ENCODE peak calls at places on chromosomes 2 and 18, in seven cellular contexts. One of them, this sample, is unnamed.

GRCh38 chr18:37266290-37266689 is 299.3 kb downstream of the CELF4 start:
- DNase-seq in fibroblast of lung: no peak
- DNase-seq in mammary epithelial cell: no peak
- DNase-seq in GM23248: no peak
- DNase-seq in PC-3: no peak
- DNase-seq in MM.1S: no peak
- DNase-seq in HepG2: no peak
- DNase-seq in this sample: peak

GRCh38 chr18:53771664-53772063 is 452.8 kb downstream of the MBD2 start:
- DNase-seq in PC-3: no peak
- DNase-seq in MM.1S: no peak
- DNase-seq in GM23248: no peak
- DNase-seq in fibroblast of lung: no peak
- DNase-seq in mammary epithelial cell: no peak
- DNase-seq in HepG2: no peak
- DNase-seq in this sample: no peak

GRCh38 chr2:217943379-217944321 is 59.1 kb downstream of the TNS1 start:
- DNase-seq in MM.1S: no peak
- DNase-seq in HepG2: peak
- DNase-seq in fibroblast of lung: peak
- DNase-seq in GM23248: peak
- DNase-seq in mammary epithelial cell: no peak
- DNase-seq in PC-3: no peak
- DNase-seq in this sample: peak

GRCh38 chr2:55087930-55088329 is 37.7 kb upstream of the RTN4 start:
- DNase-seq in fibroblast of lung: no peak
- DNase-seq in PC-3: no peak
- DNase-seq in HepG2: no peak
- DNase-seq in MM.1S: no peak
- DNase-seq in mammary epithelial cell: no peak
- DNase-seq in GM23248: no peak
- DNase-seq in this sample: no peak

GRCh38 chr2:50746526-50746925 is 285.4 kb downstream of the NRXN1 start:
- DNase-seq in MM.1S: peak
- DNase-seq in fibroblast of lung: peak
- DNase-seq in GM23248: peak
- DNase-seq in PC-3: peak
- DNase-seq in mammary epithelial cell: peak
- DNase-seq in HepG2: peak
- DNase-seq in this sample: no peak

GRCh38 chr18:77857926-77858325 is 608.3 kb downstream of the GALR1 start:
- DNase-seq in fibroblast of lung: no peak
- DNase-seq in mammary epithelial cell: no peak
- DNase-seq in GM23248: no peak
- DNase-seq in HepG2: no peak
- DNase-seq in MM.1S: no peak
- DNase-seq in PC-3: no peak
- DNase-seq in this sample: no peak

GRCh38 chr18:44852818-44853217 is 172.1 kb downstream of the SETBP1 start:
- DNase-seq in MM.1S: peak
- DNase-seq in fibroblast of lung: no peak
- DNase-seq in GM23248: no peak
- DNase-seq in PC-3: no peak
- DNase-seq in mammary epithelial cell: no peak
- DNase-seq in HepG2: no peak
- DNase-seq in this sample: no peak

GRCh38 chr18:76981388-76981968 is 151.1 kb downstream of the MBP start:
- DNase-seq in mammary epithelial cell: no peak
- DNase-seq in HepG2: no peak
- DNase-seq in GM23248: no peak
- DNase-seq in fibroblast of lung: peak
- DNase-seq in MM.1S: no peak
- DNase-seq in PC-3: no peak
- DNase-seq in this sample: peak

GRCh38 chr2:239179851-239180371 is 220.9 kb downstream of the HDAC4 start:
- DNase-seq in HepG2: no peak
- DNase-seq in GM23248: no peak
- DNase-seq in PC-3: no peak
- DNase-seq in fibroblast of lung: no peak
- DNase-seq in mammary epithelial cell: no peak
- DNase-seq in MM.1S: no peak
- DNase-seq in this sample: no peak

GRCh38 chr2:191410646-191411436 is 165.6 kb downstream of the MYO1B start:
- DNase-seq in mammary epithelial cell: no peak
- DNase-seq in MM.1S: no peak
- DNase-seq in HepG2: no peak
- DNase-seq in PC-3: peak
- DNase-seq in fibroblast of lung: peak
- DNase-seq in GM23248: no peak
- DNase-seq in this sample: no peak

GRCh38 chr2:95271381-95271971 is 2.8 kb upstream of the PROM2 start:
- DNase-seq in MM.1S: no peak
- DNase-seq in HepG2: no peak
- DNase-seq in mammary epithelial cell: no peak
- DNase-seq in PC-3: no peak
- DNase-seq in fibroblast of lung: no peak
- DNase-seq in GM23248: no peak
- DNase-seq in this sample: no peak

GRCh38 chr2:71317060-71317459 is 14.5 kb upstream of the ZNF638 start:
- DNase-seq in HepG2: no peak
- DNase-seq in mammary epithelial cell: no peak
- DNase-seq in PC-3: no peak
- DNase-seq in MM.1S: no peak
- DNase-seq in fibroblast of lung: no peak
- DNase-seq in GM23248: no peak
- DNase-seq in this sample: no peak

GRCh38 chr2:25928668-25929067 is 50.4 kb upstream of the ASXL2 start:
- DNase-seq in mammary epithelial cell: no peak
- DNase-seq in fibroblast of lung: no peak
- DNase-seq in MM.1S: no peak
- DNase-seq in HepG2: no peak
- DNase-seq in GM23248: no peak
- DNase-seq in PC-3: no peak
- DNase-seq in this sample: no peak

GRCh38 chr2:38405917-38406596 is 29.0 kb upstream of the ATL2 start:
- DNase-seq in GM23248: no peak
- DNase-seq in fibroblast of lung: no peak
- DNase-seq in PC-3: no peak
- DNase-seq in HepG2: peak
- DNase-seq in MM.1S: no peak
- DNase-seq in mammary epithelial cell: no peak
- DNase-seq in this sample: no peak

GRCh38 chr18:13376298-13376840 is 157.8 kb downstream of the LDLRAD4 start:
- DNase-seq in fibroblast of lung: no peak
- DNase-seq in PC-3: no peak
- DNase-seq in MM.1S: no peak
- DNase-seq in GM23248: no peak
- DNase-seq in HepG2: no peak
- DNase-seq in mammary epithelial cell: no peak
- DNase-seq in this sample: no peak

GRCh38 chr2:169925968-169926367 is 98.7 kb downstream of the UBR3 start:
- DNase-seq in GM23248: no peak
- DNase-seq in PC-3: no peak
- DNase-seq in mammary epithelial cell: no peak
- DNase-seq in fibroblast of lung: no peak
- DNase-seq in HepG2: no peak
- DNase-seq in MM.1S: no peak
- DNase-seq in this sample: no peak

GRCh38 chr18:8982416-8983183 is 119.9 kb upstream of the NDUFV2 start:
- DNase-seq in HepG2: peak
- DNase-seq in MM.1S: peak
- DNase-seq in PC-3: peak
- DNase-seq in fibroblast of lung: peak
- DNase-seq in mammary epithelial cell: peak
- DNase-seq in GM23248: peak
- DNase-seq in this sample: no peak

GRCh38 chr2:62569907-62570793 is 64.2 kb upstream of the TMEM17 start:
- DNase-seq in GM23248: no peak
- DNase-seq in mammary epithelial cell: no peak
- DNase-seq in fibroblast of lung: no peak
- DNase-seq in PC-3: no peak
- DNase-seq in MM.1S: no peak
- DNase-seq in HepG2: peak
- DNase-seq in this sample: no peak

GRCh38 chr2:62568983-62569837 is 63.2 kb upstream of the TMEM17 start:
- DNase-seq in mammary epithelial cell: peak
- DNase-seq in MM.1S: no peak
- DNase-seq in HepG2: peak
- DNase-seq in GM23248: no peak
- DNase-seq in PC-3: peak
- DNase-seq in fibroblast of lung: no peak
- DNase-seq in this sample: no peak

GRCh38 chr2:62568074-62568473 is 62.1 kb upstream of the TMEM17 start:
- DNase-seq in MM.1S: no peak
- DNase-seq in HepG2: no peak
- DNase-seq in GM23248: no peak
- DNase-seq in PC-3: no peak
- DNase-seq in mammary epithelial cell: no peak
- DNase-seq in fibroblast of lung: no peak
- DNase-seq in this sample: no peak

GRCh38 chr2:62573137-62573731 is 67.2 kb upstream of the TMEM17 start:
- DNase-seq in MM.1S: no peak
- DNase-seq in fibroblast of lung: no peak
- DNase-seq in PC-3: no peak
- DNase-seq in mammary epithelial cell: no peak
- DNase-seq in HepG2: no peak
- DNase-seq in GM23248: no peak
- DNase-seq in this sample: no peak

GRCh38 chr2:62570861-62571698 is 65.1 kb upstream of the TMEM17 start:
- DNase-seq in HepG2: no peak
- DNase-seq in GM23248: peak
- DNase-seq in MM.1S: no peak
- DNase-seq in mammary epithelial cell: no peak
- DNase-seq in PC-3: no peak
- DNase-seq in fibroblast of lung: no peak
- DNase-seq in this sample: peak
- TF ChIP-seq EZH2 in HepG2: no peak
- TF ChIP-seq EZH2 in GM23248: no peak
- TF ChIP-seq EZH2 in MM.1S: no peak
- TF ChIP-seq EZH2 in mammary epithelial cell: no peak
- TF ChIP-seq EZH2 in PC-3: no peak
- TF ChIP-seq EZH2 in fibroblast of lung: no peak
- TF ChIP-seq EZH2 in this sample: no peak

DNA sequence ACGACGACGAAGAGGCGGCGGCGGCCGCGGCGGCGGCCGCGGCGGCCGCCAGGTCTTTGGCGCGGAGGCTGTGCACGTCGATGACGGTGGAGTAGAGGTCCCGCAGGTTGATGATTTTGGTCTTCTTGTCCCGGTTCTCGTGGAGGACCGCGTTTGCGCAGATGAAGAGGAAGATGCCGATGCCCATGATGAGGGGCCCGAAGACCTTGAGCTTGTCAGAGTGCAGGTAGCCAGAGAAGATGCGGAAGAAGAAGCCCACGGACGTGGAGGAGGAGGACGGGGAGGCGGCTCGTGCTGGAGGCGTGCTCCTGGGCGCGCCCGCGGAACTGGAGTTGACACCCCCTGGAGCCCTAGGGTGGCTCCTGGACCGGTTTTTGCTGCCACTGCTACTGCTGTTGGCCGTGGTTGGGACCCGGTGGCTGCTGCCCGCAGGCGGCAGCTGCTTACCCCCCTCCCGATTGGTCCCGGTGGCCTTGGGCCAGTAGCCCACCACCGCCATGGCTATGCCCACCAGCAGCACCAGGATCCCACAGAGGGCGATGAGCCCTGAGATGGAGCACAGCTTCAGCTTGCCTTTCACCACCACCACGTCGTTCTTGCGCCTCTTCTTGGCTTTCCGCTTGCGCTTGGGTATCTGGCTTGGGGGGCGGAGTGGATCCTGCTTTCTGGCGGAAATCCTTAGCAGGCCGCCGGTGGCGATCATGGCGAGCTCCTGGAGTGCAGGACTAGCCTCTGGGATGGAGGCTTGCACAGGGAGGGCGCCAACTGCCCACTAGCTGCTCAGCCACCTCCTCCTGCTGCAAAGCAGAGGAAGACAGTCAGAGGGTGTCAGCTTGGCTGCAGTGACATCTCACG is 3.7 kb downstream of the TMEM200C start:
- DNase-seq in HepG2: no peak
- DNase-seq in MM.1S: no peak
- DNase-seq in PC-3: no peak
- DNase-seq in fibroblast of lung: no peak
- DNase-seq in mammary epithelial cell: no peak
- DNase-seq in GM23248: no peak
- DNase-seq in this sample: no peak
- TF ChIP-seq EZH2 in HepG2: no peak
- TF ChIP-seq EZH2 in MM.1S: no peak
- TF ChIP-seq EZH2 in PC-3: no peak
- TF ChIP-seq EZH2 in fibroblast of lung: peak
- TF ChIP-seq EZH2 in mammary epithelial cell: no peak
- TF ChIP-seq EZH2 in GM23248: no peak
- TF ChIP-seq EZH2 in this sample: no peak

DNA sequence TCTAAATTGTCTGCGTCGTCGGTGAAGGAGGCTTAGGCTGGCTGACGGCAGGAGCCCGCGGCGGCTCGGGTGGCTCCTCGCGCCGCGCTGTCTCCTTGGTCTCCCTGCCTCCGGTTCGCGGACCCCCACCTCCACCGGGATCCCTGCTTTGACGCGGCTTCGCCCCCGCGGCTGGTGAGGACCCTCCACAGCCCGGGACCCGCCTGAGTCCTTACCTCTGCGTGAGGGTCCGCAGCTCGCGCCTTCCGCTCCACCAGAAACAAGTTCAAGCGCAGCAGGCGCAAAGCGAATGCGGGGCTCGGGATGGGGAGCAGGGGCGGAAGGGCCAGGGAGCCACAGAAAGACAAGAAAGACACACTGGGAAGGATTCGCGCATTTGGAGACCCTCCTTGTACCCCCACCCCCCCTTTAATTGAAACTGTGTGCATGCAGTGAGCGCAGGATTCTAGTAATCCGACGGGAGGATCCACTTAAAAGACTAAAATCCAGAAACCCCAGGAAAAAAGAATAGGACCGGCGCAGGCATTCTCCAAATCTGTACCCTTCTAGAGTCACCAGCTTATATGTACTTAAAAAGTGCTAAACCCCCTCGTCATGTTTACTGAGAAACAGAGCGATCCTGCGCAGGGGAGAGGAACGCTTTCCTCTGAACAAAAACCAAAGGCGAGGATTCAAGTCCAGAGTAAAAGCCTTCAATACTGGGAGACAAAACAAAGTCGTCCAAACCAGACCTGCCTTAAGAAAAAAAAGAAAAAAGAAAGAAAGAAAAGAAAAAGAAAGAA is 3.8 kb downstream of the PTGR3 start:
- DNase-seq in fibroblast of lung: no peak
- DNase-seq in GM23248: no peak
- DNase-seq in PC-3: no peak
- DNase-seq in HepG2: no peak
- DNase-seq in MM.1S: no peak
- DNase-seq in mammary epithelial cell: no peak
- DNase-seq in this sample: peak
- TF ChIP-seq EZH2 in fibroblast of lung: no peak
- TF ChIP-seq EZH2 in GM23248: no peak
- TF ChIP-seq EZH2 in PC-3: no peak
- TF ChIP-seq EZH2 in HepG2: no peak
- TF ChIP-seq EZH2 in MM.1S: no peak
- TF ChIP-seq EZH2 in mammary epithelial cell: no peak
- TF ChIP-seq EZH2 in this sample: peak

DNA sequence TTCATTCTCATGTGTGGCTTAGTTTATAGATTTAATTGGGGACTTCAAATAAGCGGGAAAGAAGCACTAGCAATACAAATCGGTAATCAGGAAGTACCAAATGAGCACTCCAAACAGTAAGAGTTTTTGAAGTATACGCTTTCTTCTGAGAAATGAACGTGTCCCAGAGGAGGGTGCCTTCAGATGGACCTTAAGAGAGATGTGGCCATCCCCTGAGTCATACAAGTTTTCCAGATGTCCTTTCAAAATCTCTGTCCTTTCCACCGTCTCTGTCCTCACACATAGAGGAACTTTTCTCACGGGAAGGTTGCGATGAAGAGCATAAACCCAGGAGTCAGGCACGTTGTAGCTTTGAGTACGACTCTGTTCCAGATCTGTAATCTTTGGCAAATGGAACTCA is 1.7 kb upstream of the SMAD2 start:
- DNase-seq in HepG2: no peak
- DNase-seq in PC-3: no peak
- DNase-seq in fibroblast of lung: no peak
- DNase-seq in GM23248: no peak
- DNase-seq in mammary epithelial cell: no peak
- DNase-seq in MM.1S: no peak
- DNase-seq in this sample: no peak
- TF ChIP-seq EZH2 in HepG2: no peak
- TF ChIP-seq EZH2 in PC-3: no peak
- TF ChIP-seq EZH2 in fibroblast of lung: no peak
- TF ChIP-seq EZH2 in GM23248: no peak
- TF ChIP-seq EZH2 in mammary epithelial cell: no peak
- TF ChIP-seq EZH2 in MM.1S: no peak
- TF ChIP-seq EZH2 in this sample: no peak